ENCODE peak calls at places on chromosome 1, in four cellular contexts. One of them, this sample, is unnamed.

GRCh38 chr1:234603221-234604204 is 6.5 kb downstream of the IRF2BP2 start:
- DNase-seq in GM12865: no peak
- DNase-seq in activated CD8-positive, alpha-beta memory T cell treated with anti-CD3 and anti-CD28 coated beads for 1 hour: no peak
- DNase-seq in stimulated activated CD4-positive, alpha-beta T cell treated with anti-CD3 and anti-CD28 coated beads, Interleukin-2, amount 100 ng/mL, for 24 hours: no peak
- DNase-seq in this sample: peak

GRCh38 chr1:194512361-194512760 is 1325.9 kb upstream of the B3GALT2 start:
- DNase-seq in stimulated activated CD4-positive, alpha-beta T cell treated with anti-CD3 and anti-CD28 coated beads, Interleukin-2, amount 100 ng/mL, for 24 hours: no peak
- DNase-seq in activated CD8-positive, alpha-beta memory T cell treated with anti-CD3 and anti-CD28 coated beads for 1 hour: no peak
- DNase-seq in GM12865: no peak
- DNase-seq in this sample: no peak

GRCh38 chr1:201496296-201496690 is 10.6 kb downstream of the CSRP1 start:
- DNase-seq in GM12865: no peak
- DNase-seq in stimulated activated CD4-positive, alpha-beta T cell treated with anti-CD3 and anti-CD28 coated beads, Interleukin-2, amount 100 ng/mL, for 24 hours: no peak
- DNase-seq in activated CD8-positive, alpha-beta memory T cell treated with anti-CD3 and anti-CD28 coated beads for 1 hour: no peak
- DNase-seq in this sample: no peak

GRCh38 chr1:42618866-42619265 is 39.4 kb upstream of the PPIH start:
- DNase-seq in GM12865: no peak
- DNase-seq in stimulated activated CD4-positive, alpha-beta T cell treated with anti-CD3 and anti-CD28 coated beads, Interleukin-2, amount 100 ng/mL, for 24 hours: no peak
- DNase-seq in activated CD8-positive, alpha-beta memory T cell treated with anti-CD3 and anti-CD28 coated beads for 1 hour: no peak
- DNase-seq in this sample: no peak

GRCh38 chr1:244106837-244107491 is 55.9 kb downstream of the ZBTB18 start:
- DNase-seq in activated CD8-positive, alpha-beta memory T cell treated with anti-CD3 and anti-CD28 coated beads for 1 hour: no peak
- DNase-seq in stimulated activated CD4-positive, alpha-beta T cell treated with anti-CD3 and anti-CD28 coated beads, Interleukin-2, amount 100 ng/mL, for 24 hours: no peak
- DNase-seq in GM12865: no peak
- DNase-seq in this sample: no peak

GRCh38 chr1:198155253-198155652 is 1.5 kb upstream of the NEK7 start:
- DNase-seq in activated CD8-positive, alpha-beta memory T cell treated with anti-CD3 and anti-CD28 coated beads for 1 hour: no peak
- DNase-seq in GM12865: no peak
- DNase-seq in stimulated activated CD4-positive, alpha-beta T cell treated with anti-CD3 and anti-CD28 coated beads, Interleukin-2, amount 100 ng/mL, for 24 hours: no peak
- DNase-seq in this sample: peak

GRCh38 chr1:209432443-209432825 is 151.1 kb upstream of the CAMK1G start:
- DNase-seq in stimulated activated CD4-positive, alpha-beta T cell treated with anti-CD3 and anti-CD28 coated beads, Interleukin-2, amount 100 ng/mL, for 24 hours: no peak
- DNase-seq in activated CD8-positive, alpha-beta memory T cell treated with anti-CD3 and anti-CD28 coated beads for 1 hour: no peak
- DNase-seq in GM12865: no peak
- DNase-seq in this sample: no peak

GRCh38 chr1:118360817-118361216 is 175.8 kb upstream of the SPAG17 start:
- DNase-seq in stimulated activated CD4-positive, alpha-beta T cell treated with anti-CD3 and anti-CD28 coated beads, Interleukin-2, amount 100 ng/mL, for 24 hours: no peak
- DNase-seq in GM12865: no peak
- DNase-seq in activated CD8-positive, alpha-beta memory T cell treated with anti-CD3 and anti-CD28 coated beads for 1 hour: no peak
- DNase-seq in this sample: peak

GRCh38 chr1:17186216-17186894 is 18.6 kb upstream of the PADI1 start:
- DNase-seq in activated CD8-positive, alpha-beta memory T cell treated with anti-CD3 and anti-CD28 coated beads for 1 hour: no peak
- DNase-seq in stimulated activated CD4-positive, alpha-beta T cell treated with anti-CD3 and anti-CD28 coated beads, Interleukin-2, amount 100 ng/mL, for 24 hours: no peak
- DNase-seq in GM12865: no peak
- DNase-seq in this sample: no peak

GRCh38 chr1:238701024-238701423 is 685.3 kb upstream of the CHRM3 start:
- DNase-seq in stimulated activated CD4-positive, alpha-beta T cell treated with anti-CD3 and anti-CD28 coated beads, Interleukin-2, amount 100 ng/mL, for 24 hours: no peak
- DNase-seq in GM12865: no peak
- DNase-seq in activated CD8-positive, alpha-beta memory T cell treated with anti-CD3 and anti-CD28 coated beads for 1 hour: no peak
- DNase-seq in this sample: no peak

GRCh38 chr1:40384887-40385286 is 11.4 kb downstream of the SMAP2 start:
- DNase-seq in GM12865: peak
- DNase-seq in activated CD8-positive, alpha-beta memory T cell treated with anti-CD3 and anti-CD28 coated beads for 1 hour: no peak
- DNase-seq in stimulated activated CD4-positive, alpha-beta T cell treated with anti-CD3 and anti-CD28 coated beads, Interleukin-2, amount 100 ng/mL, for 24 hours: no peak
- DNase-seq in this sample: no peak

GRCh38 chr1:5574641-5575040 is 417.6 kb downstream of the NPHP4 start:
- DNase-seq in stimulated activated CD4-positive, alpha-beta T cell treated with anti-CD3 and anti-CD28 coated beads, Interleukin-2, amount 100 ng/mL, for 24 hours: no peak
- DNase-seq in activated CD8-positive, alpha-beta memory T cell treated with anti-CD3 and anti-CD28 coated beads for 1 hour: no peak
- DNase-seq in GM12865: no peak
- DNase-seq in this sample: no peak

GRCh38 chr1:204376919-204377799 is 17.4 kb upstream of the PLEKHA6 start:
- DNase-seq in activated CD8-positive, alpha-beta memory T cell treated with anti-CD3 and anti-CD28 coated beads for 1 hour: no peak
- DNase-seq in GM12865: no peak
- DNase-seq in stimulated activated CD4-positive, alpha-beta T cell treated with anti-CD3 and anti-CD28 coated beads, Interleukin-2, amount 100 ng/mL, for 24 hours: no peak
- DNase-seq in this sample: peak

GRCh38 chr1:111334169-111334568 is 43.5 kb downstream of the CHIA start:
- DNase-seq in GM12865: peak
- DNase-seq in stimulated activated CD4-positive, alpha-beta T cell treated with anti-CD3 and anti-CD28 coated beads, Interleukin-2, amount 100 ng/mL, for 24 hours: peak
- DNase-seq in activated CD8-positive, alpha-beta memory T cell treated with anti-CD3 and anti-CD28 coated beads for 1 hour: peak
- DNase-seq in this sample: no peak

GRCh38 chr1:37393173-37393572 is 81.2 kb upstream of the ZC3H12A start:
- DNase-seq in stimulated activated CD4-positive, alpha-beta T cell treated with anti-CD3 and anti-CD28 coated beads, Interleukin-2, amount 100 ng/mL, for 24 hours: no peak
- DNase-seq in GM12865: no peak
- DNase-seq in activated CD8-positive, alpha-beta memory T cell treated with anti-CD3 and anti-CD28 coated beads for 1 hour: no peak
- DNase-seq in this sample: no peak

GRCh38 chr1:38331496-38332210 is 285.1 kb upstream of the POU3F1 start:
- DNase-seq in activated CD8-positive, alpha-beta memory T cell treated with anti-CD3 and anti-CD28 coated beads for 1 hour: no peak
- DNase-seq in stimulated activated CD4-positive, alpha-beta T cell treated with anti-CD3 and anti-CD28 coated beads, Interleukin-2, amount 100 ng/mL, for 24 hours: no peak
- DNase-seq in GM12865: no peak
- DNase-seq in this sample: no peak

GRCh38 chr1:12450090-12450764 is 167.8 kb downstream of the DHRS3 start:
- DNase-seq in stimulated activated CD4-positive, alpha-beta T cell treated with anti-CD3 and anti-CD28 coated beads, Interleukin-2, amount 100 ng/mL, for 24 hours: no peak
- DNase-seq in activated CD8-positive, alpha-beta memory T cell treated with anti-CD3 and anti-CD28 coated beads for 1 hour: no peak
- DNase-seq in GM12865: no peak
- DNase-seq in this sample: no peak

GRCh38 chr1:1677718-1678580 is 14.6 kb downstream of the SLC35E2B start:
- DNase-seq in GM12865: peak
- DNase-seq in activated CD8-positive, alpha-beta memory T cell treated with anti-CD3 and anti-CD28 coated beads for 1 hour: peak
- DNase-seq in stimulated activated CD4-positive, alpha-beta T cell treated with anti-CD3 and anti-CD28 coated beads, Interleukin-2, amount 100 ng/mL, for 24 hours: peak
- DNase-seq in this sample: no peak

GRCh38 chr1:24108334-24109165 is 3.4 kb downstream of the MYOM3 start:
- DNase-seq in GM12865: no peak
- DNase-seq in activated CD8-positive, alpha-beta memory T cell treated with anti-CD3 and anti-CD28 coated beads for 1 hour: no peak
- DNase-seq in stimulated activated CD4-positive, alpha-beta T cell treated with anti-CD3 and anti-CD28 coated beads, Interleukin-2, amount 100 ng/mL, for 24 hours: no peak
- DNase-seq in this sample: peak

GRCh38 chr1:232196042-232196441 is 433.9 kb downstream of the SIPA1L2 start:
- DNase-seq in GM12865: no peak
- DNase-seq in activated CD8-positive, alpha-beta memory T cell treated with anti-CD3 and anti-CD28 coated beads for 1 hour: no peak
- DNase-seq in stimulated activated CD4-positive, alpha-beta T cell treated with anti-CD3 and anti-CD28 coated beads, Interleukin-2, amount 100 ng/mL, for 24 hours: no peak
- DNase-seq in this sample: no peak

GRCh38 chr1:170808229-170808870 is 127.0 kb upstream of the MROH9 start:
- DNase-seq in stimulated activated CD4-positive, alpha-beta T cell treated with anti-CD3 and anti-CD28 coated beads, Interleukin-2, amount 100 ng/mL, for 24 hours: no peak
- DNase-seq in GM12865: no peak
- DNase-seq in activated CD8-positive, alpha-beta memory T cell treated with anti-CD3 and anti-CD28 coated beads for 1 hour: no peak
- DNase-seq in this sample: no peak

GRCh38 chr1:49098866-49099265 is 322.2 kb upstream of the BEND5 start:
- DNase-seq in stimulated activated CD4-positive, alpha-beta T cell treated with anti-CD3 and anti-CD28 coated beads, Interleukin-2, amount 100 ng/mL, for 24 hours: no peak
- DNase-seq in activated CD8-positive, alpha-beta memory T cell treated with anti-CD3 and anti-CD28 coated beads for 1 hour: no peak
- DNase-seq in GM12865: no peak
- DNase-seq in this sample: no peak

GRCh38 chr1:204190212-204191211 is 5.8 kb downstream of the KISS1 start:
- DNase-seq in activated CD8-positive, alpha-beta memory T cell treated with anti-CD3 and anti-CD28 coated beads for 1 hour: no peak
- DNase-seq in stimulated activated CD4-positive, alpha-beta T cell treated with anti-CD3 and anti-CD28 coated beads, Interleukin-2, amount 100 ng/mL, for 24 hours: no peak
- DNase-seq in GM12865: no peak
- DNase-seq in this sample: no peak

GRCh38 chr1:68197891-68198290 is 34.4 kb downstream of the WLS start:
- DNase-seq in GM12865: no peak
- DNase-seq in stimulated activated CD4-positive, alpha-beta T cell treated with anti-CD3 and anti-CD28 coated beads, Interleukin-2, amount 100 ng/mL, for 24 hours: no peak
- DNase-seq in activated CD8-positive, alpha-beta memory T cell treated with anti-CD3 and anti-CD28 coated beads for 1 hour: no peak
- DNase-seq in this sample: peak

GRCh38 chr1:94796269-94796668 is 23.9 kb upstream of the SLC44A3 start:
- DNase-seq in GM12865: no peak
- DNase-seq in activated CD8-positive, alpha-beta memory T cell treated with anti-CD3 and anti-CD28 coated beads for 1 hour: no peak
- DNase-seq in stimulated activated CD4-positive, alpha-beta T cell treated with anti-CD3 and anti-CD28 coated beads, Interleukin-2, amount 100 ng/mL, for 24 hours: no peak
- DNase-seq in this sample: no peak

GRCh38 chr1:231200417-231201031 is 38.7 kb downstream of the TRIM67 start:
- DNase-seq in stimulated activated CD4-positive, alpha-beta T cell treated with anti-CD3 and anti-CD28 coated beads, Interleukin-2, amount 100 ng/mL, for 24 hours: no peak
- DNase-seq in activated CD8-positive, alpha-beta memory T cell treated with anti-CD3 and anti-CD28 coated beads for 1 hour: no peak
- DNase-seq in GM12865: no peak
- DNase-seq in this sample: no peak

GRCh38 chr1:40301541-40302299 is 15.4 kb downstream of the COL9A2 start:
- DNase-seq in activated CD8-positive, alpha-beta memory T cell treated with anti-CD3 and anti-CD28 coated beads for 1 hour: no peak
- DNase-seq in stimulated activated CD4-positive, alpha-beta T cell treated with anti-CD3 and anti-CD28 coated beads, Interleukin-2, amount 100 ng/mL, for 24 hours: no peak
- DNase-seq in GM12865: no peak
- DNase-seq in this sample: no peak

GRCh38 chr1:1462318-1462966 is 9.1 kb upstream of the ATAD3B start:
- DNase-seq in activated CD8-positive, alpha-beta memory T cell treated with anti-CD3 and anti-CD28 coated beads for 1 hour: no peak
- DNase-seq in stimulated activated CD4-positive, alpha-beta T cell treated with anti-CD3 and anti-CD28 coated beads, Interleukin-2, amount 100 ng/mL, for 24 hours: no peak
- DNase-seq in GM12865: peak
- DNase-seq in this sample: peak

This sample was measured in Caki2.